ENCODE peak calls at places on chromosomes 2 and 18, in six cellular contexts. L, N, U, F, S and E are unnamed samples. For H3K4me1, the result is how much of the 10 kb centered on the place peaks cover.

GRCh38 chr2:167689444-167689843 is 558.0 kb downstream of the STK39 start:
- DNase-seq in F (no peak), U (no peak), S (peak), N (peak), L (peak), E (no peak)

GRCh38 chr2:75190271-75190990 is 8.9 kb downstream of the TACR1 start:
- DNase-seq in L (no peak), U (no peak), S (no peak), N (no peak), F (no peak), E (no peak)

GRCh38 chr2:45287040-45287439 is 277.8 kb upstream of the SIX2 start:
- DNase-seq in S (no peak), N (no peak), F (no peak), L (no peak), U (no peak), E (no peak)

GRCh38 chr18:43571078-43571689 is 293.9 kb upstream of the SYT4 start:
- DNase-seq in U (no peak), L (no peak), S (no peak), N (peak), F (peak), E (peak)

GRCh38 chr2:38376346-38376682 is 759 bp downstream of the ATL2 start:
- DNase-seq in U (peak), F (no peak), L (peak), N (peak), S (no peak), E (no peak)

GRCh38 chr2:195622966-195623365 is 34.1 kb upstream of the SLC39A10 start:
- DNase-seq in S (no peak), U (no peak), F (no peak), N (peak), L (no peak), E (no peak)

GRCh38 chr2:205002390-205002789 is 457.1 kb downstream of the PARD3B start:
- DNase-seq in L (no peak), U (no peak), N (no peak), S (no peak), F (no peak), E (no peak)

GRCh38 chr2:196403471-196403870 is 232.1 kb upstream of the STK17B start:
- DNase-seq in L (no peak), F (no peak), U (no peak), S (no peak), N (no peak), E (no peak)

GRCh38 chr2:12456293-12457151 is 260.2 kb upstream of the TRIB2 start:
- DNase-seq in S (no peak), U (peak), L (peak), N (peak), F (peak), E (no peak)

GRCh38 chr18:66560092-66560491 is 43.8 kb downstream of the CDH19 start:
- DNase-seq in S (no peak), U (peak), L (no peak), N (peak), F (no peak), E (no peak)

GRCh38 chr2:45330113-45330512 is 281.0 kb downstream of the SRBD1 start:
- DNase-seq in U (no peak), F (no peak), S (no peak), N (no peak), L (no peak), E (no peak)

GRCh38 chr18:13416208-13416607 is 197.6 kb downstream of the LDLRAD4 start:
- DNase-seq in N (no peak), F (no peak), U (no peak), S (no peak), L (no peak), E (no peak)

GRCh38 chr2:226782092-226782713 is 17.4 kb downstream of the IRS1 start:
- DNase-seq in N (no peak), S (no peak), U (no peak), L (no peak), F (no peak), E (no peak)

GRCh38 chr2:207805566-207806226 is 36.0 kb upstream of the FZD5 start:
- DNase-seq in L (no peak), F (no peak), U (no peak), S (no peak), N (peak), E (no peak)

GRCh38 chr2:172496096-172496709 is 59.7 kb upstream of the PDK1 start:
- DNase-seq in U (no peak), L (no peak), N (no peak), F (no peak), S (no peak), E (no peak)

GRCh38 chr2:225010804-225011203 is 31.5 kb downstream of the DOCK10 start:
- DNase-seq in U (peak), S (no peak), L (peak), F (no peak), N (no peak), E (no peak)

GRCh38 chr18:49707594-49707993 is 105.7 kb downstream of the ACAA2 start:
- DNase-seq in S (no peak), F (no peak), U (no peak), N (no peak), L (no peak), E (no peak)

GRCh38 chr18:25962176-25962575 is 128.2 kb downstream of the SS18 start:
- DNase-seq in L (no peak), F (no peak), S (no peak), U (no peak), N (no peak), E (no peak)

GRCh38 chr18:5152335-5153020 is 44.6 kb downstream of the AKAIN1 start:
- DNase-seq in U (no peak), F (no peak), L (no peak), S (no peak), N (no peak), E (no peak)

GRCh38 chr2:222722327-222722946 is 51.0 kb downstream of the MOGAT1 start:
- DNase-seq in S (no peak), F (no peak), N (no peak), U (no peak), L (no peak), E (no peak)

GRCh38 chr18:59565957-59566356 is 131.3 kb downstream of the CCBE1 start:
- DNase-seq in L (no peak), U (no peak), N (no peak), F (no peak), S (no peak), E (no peak)

GRCh38 chr18:22471546-22472131 is 53.9 kb upstream of the CTAGE1 start:
- DNase-seq in S (no peak), F (no peak), N (no peak), L (no peak), U (no peak), E (no peak)

GRCh38 chr2:8627692-8628085 is 54.2 kb upstream of the ID2 start:
- DNase-seq in U (no peak), L (no peak), F (no peak), S (no peak), N (peak), E (no peak)

GRCh38 chr2:89829828-89830227 is 1138.4 kb downstream of the RPIA start:
- DNase-seq in U (no peak), S (no peak), F (no peak), N (no peak), L (no peak), E (no peak)

GRCh38 chr18:11955299-11956029 is 25.8 kb upstream of the IMPA2 start:
- DNase-seq in S (no peak), L (no peak), F (peak), N (peak), U (no peak), E (no peak)

GRCh38 chr18:5167827-5168226 is 29.2 kb downstream of the AKAIN1 start:
- DNase-seq in F (no peak), S (no peak), L (no peak), N (no peak), U (no peak), E (no peak)

GRCh38 chr2:197879844-197880408 is 75.5 kb downstream of the PLCL1 start:
- DNase-seq in U (no peak), N (no peak), S (no peak), F (no peak), L (no peak), E (no peak)
- H3K4me1 ChIP-seq in U (under half), N (under half), S (under half), F (under half), L (under half), E (under half)

GRCh38 chr2:218295029-218295428 is 2.7 kb upstream of the TMBIM1 start:
- DNase-seq in U (no peak), S (no peak), L (no peak), N (no peak), F (no peak), E (no peak)

GRCh38 chr2:218301176-218301819 is 9.0 kb upstream of the TMBIM1 start:
- DNase-seq in F (peak), U (peak), S (peak), N (peak), L (peak), E (peak)

GRCh38 chr2:218296200-218296599 is 3.9 kb upstream of the TMBIM1 start:
- DNase-seq in N (no peak), L (no peak), U (no peak), F (no peak), S (no peak), E (no peak)

GRCh38 chr2:218294430-218294999 is 2.2 kb upstream of the TMBIM1 start:
- DNase-seq in N (no peak), L (no peak), F (no peak), U (no peak), S (no peak), E (no peak)

DNA sequence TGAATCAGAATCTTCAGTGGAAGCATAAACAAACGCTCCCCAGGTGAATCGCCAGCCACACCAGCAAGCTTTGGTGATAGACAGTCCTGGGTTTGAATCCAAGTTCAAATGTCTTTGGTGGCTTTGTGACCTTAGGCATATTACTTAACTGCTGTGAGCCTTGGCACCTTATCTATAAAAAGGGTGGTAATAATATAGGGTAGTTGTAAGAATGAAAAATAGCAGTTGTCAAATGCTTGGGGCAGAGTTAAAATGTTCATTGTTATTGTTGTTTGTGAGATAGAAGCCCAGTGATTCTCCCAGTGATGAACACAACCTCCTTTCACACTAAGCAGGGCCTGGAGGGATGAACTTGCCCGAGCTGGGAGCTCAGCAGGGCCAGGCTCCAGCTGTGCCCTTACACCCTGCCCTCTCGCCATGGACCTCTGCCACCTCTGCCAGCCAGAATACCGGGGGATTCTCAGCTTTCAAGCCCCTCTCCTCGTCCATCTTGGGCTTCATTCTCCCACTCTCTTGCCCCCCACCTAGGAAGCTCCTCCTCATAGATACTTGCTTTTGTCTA is 6.1 kb upstream of the TMBIM1 start:
- DNase-seq in N (no peak), U (no peak), L (no peak), S (no peak), F (no peak), E (no peak)
- TF ChIP-seq SIN3A in N (no peak), U (no peak), L (no peak), S (no peak), F (no peak), E (no peak)

GRCh38 chr18:10515456-10515855 is 10.4 kb upstream of the NAPG start:
- DNase-seq in N (no peak), L (no peak), U (no peak), S (no peak), F (no peak), E (no peak)
- H3K4me1 ChIP-seq in N (under half), L (under half), U (under half), S (under half), F (under half), E (under half)

GRCh38 chr2:169528271-169528701 is 18.8 kb downstream of the KLHL41 start:
- DNase-seq in N (peak), S (peak), U (peak), L (peak), F (peak), E (peak)
- TF ChIP-seq SIN3A in N (no peak), S (no peak), U (no peak), L (no peak), F (no peak), E (no peak)

GRCh38 chr2:105391763-105392662 is 6.8 kb downstream of the FHL2 start:
- DNase-seq in F (no peak), S (no peak), N (no peak), L (no peak), U (no peak), E (no peak)
- H3K4me1 ChIP-seq in F (under half), S (under half), N (half or more), L (half or more), U (half or more), E (under half)

GRCh38 chr2:163856941-163857340 is 121.1 kb upstream of the FIGN start:
- DNase-seq in S (no peak), N (no peak), U (no peak), F (no peak), L (no peak), E (no peak)
- TF ChIP-seq SIN3A in S (no peak), N (no peak), U (no peak), F (no peak), L (no peak), E (no peak)

GRCh38 chr2:191280304-191280703 is 35.1 kb downstream of the MYO1B start:
- DNase-seq in U (no peak), N (no peak), S (peak), L (no peak), F (no peak), E (no peak)
- H3K4me1 ChIP-seq in U (under half), N (under half), S (under half), L (under half), F (under half), E (under half)

GRCh38 chr2:72325592-72326422 is 178.1 kb upstream of the CYP26B1 start:
- DNase-seq in L (no peak), S (peak), U (no peak), N (peak), F (peak), E (no peak)
- TF ChIP-seq SIN3A in L (no peak), S (no peak), U (no peak), N (no peak), F (no peak), E (no peak)

GRCh38 chr2:101805146-101806088 is 107.9 kb downstream of the MAP4K4 start:
- DNase-seq in S (no peak), F (no peak), L (no peak), N (no peak), U (no peak), E (peak)
- H3K4me1 ChIP-seq in S (under half), F (under half), L (under half), N (half or more), U (under half), E (half or more)